ENCODE peak calls at places on chromosomes 3 and 15, in five cellular contexts. C, V, J, P and O are unnamed samples.

GRCh38 chr15:90780916-90781315 is 63.8 kb downstream of the BLM start:
- DNase-seq in C (no peak), V (no peak), J (no peak), P (no peak), O (no peak)

GRCh38 chr3:108202834-108203233 is 19.4 kb downstream of the IFT57 start:
- DNase-seq in C (no peak), V (no peak), J (no peak), P (no peak), O (no peak)

GRCh38 chr15:95669146-95669922 is 661.2 kb upstream of the NR2F2 start:
- DNase-seq in C (no peak), V (peak), J (no peak), P (no peak), O (no peak)

GRCh38 chr15:75650908-75651809 is 3.4 kb downstream of the SNX33 start:
- DNase-seq in C (no peak), V (peak), J (no peak), P (no peak), O (peak)

GRCh38 chr3:12467746-12468145 is 16.5 kb upstream of the TSEN2 start:
- DNase-seq in C (no peak), V (no peak), J (no peak), P (no peak), O (no peak)

GRCh38 chr3:47113669-47114365 is 50.1 kb downstream of the SETD2 start:
- DNase-seq in C (no peak), V (peak), J (no peak), P (no peak), O (peak)

GRCh38 chr3:194526164-194526563 is 39.4 kb upstream of the ATP13A3 start:
- DNase-seq in C (no peak), V (no peak), J (no peak), P (no peak), O (no peak)

GRCh38 chr3:194339356-194339755 is 11.8 kb downstream of the CPN2 start:
- DNase-seq in C (no peak), V (no peak), J (no peak), P (no peak), O (no peak)

GRCh38 chr15:101115318-101115886 is 136.4 kb downstream of the CHSY1 start:
- DNase-seq in C (no peak), V (no peak), J (no peak), P (no peak), O (no peak)

GRCh38 chr3:60010778-60011177 is 961.0 kb upstream of the CFAP20DC start:
- DNase-seq in C (no peak), V (no peak), J (no peak), P (no peak), O (no peak)

GRCh38 chr3:151305778-151306157 is 10.9 kb downstream of the GPR87 start:
- DNase-seq in C (no peak), V (no peak), J (no peak), P (no peak), O (no peak)

GRCh38 chr15:45184562-45185041 is 3.2 kb downstream of the SHF start:
- DNase-seq in C (no peak), V (no peak), J (no peak), P (no peak), O (no peak)